ENCODE peak calls at places on chromosomes 6 and 20, in five cellular contexts. G is psoas muscle, S is astrocyte, N is aorta, P is lung. K is an unnamed sample.
A peak's percentile ranks its signal among the peaks of the same experiment; 100 is the strongest.

GRCh38 chr20:44247676-44248419 is 740 bp downstream of the GDAP1L1 start:
- DNase-seq in P (no peak), N (no peak), G (no peak), S (peak; percentile 5), K (peak; percentile 47)

GRCh38 chr6:10521104-10521808 is at the start of gene GCNT2:
- DNase-seq in P (peak; percentile 38), S (peak; percentile 37), N (no peak), G (no peak), K (peak; percentile 61)

GRCh38 chr20:59493926-59494325 is 110.4 kb upstream of the PHACTR3 start:
- DNase-seq in N (no peak), S (no peak), P (no peak), G (no peak), K (no peak)

GRCh38 chr6:7121704-7122241 is 14.0 kb downstream of the RREB1 start:
- DNase-seq in S (no peak), N (no peak), P (peak; percentile 50), G (no peak), K (no peak)

GRCh38 chr20:32010666-32011065 is 428 bp downstream of the CCM2L start:
- DNase-seq in G (no peak), N (no peak), S (no peak), P (no peak), K (no peak)

GRCh38 chr20:41249371-41249770 is 68.2 kb downstream of the ZHX3 start:
- DNase-seq in N (peak; percentile 86), P (no peak), G (peak; percentile 88), S (peak; percentile 88), K (peak; percentile 65)

GRCh38 chr6:34730006-34730405 is 27.3 kb upstream of the SNRPC start:
- DNase-seq in P (no peak), N (no peak), S (no peak), G (no peak), K (no peak)

GRCh38 chr20:46004813-46005505 is 3.7 kb upstream of the MMP9 start:
- DNase-seq in S (no peak), N (peak; percentile 74), P (no peak), G (no peak), K (no peak)

GRCh38 chr20:62088258-62089127 is 22.8 kb upstream of the TAF4 start:
- DNase-seq in G (no peak), S (peak; percentile 87), N (no peak), P (no peak), K (no peak)

GRCh38 chr6:17589402-17590116 is 10.5 kb upstream of the FAM8A1 start:
- DNase-seq in P (peak; percentile 54), N (no peak), S (peak; percentile 96), G (no peak), K (peak; percentile 80)

GRCh38 chr6:85404497-85405174 is 45.2 kb upstream of the NT5E start:
- DNase-seq in S (peak; percentile 93), P (no peak), N (peak; percentile 79), G (no peak), K (peak; percentile 20)

GRCh38 chr20:21529863-21530262 is 16.0 kb upstream of the NKX2-2 start:
- DNase-seq in N (no peak), P (no peak), S (no peak), G (no peak), K (no peak)

GRCh38 chr6:122969999-122970398 is 26.0 kb upstream of the CLVS2 start:
- DNase-seq in S (no peak), G (no peak), N (no peak), P (no peak), K (no peak)

GRCh38 chr6:151729829-151730495 is 77.5 kb upstream of the ESR1 start:
- DNase-seq in G (no peak), P (no peak), S (no peak), N (no peak), K (no peak)

GRCh38 chr6:100255701-100256100 is 209.0 kb downstream of the SIM1 start:
- DNase-seq in S (no peak), P (no peak), G (no peak), N (no peak), K (no peak)

GRCh38 chr6:147161974-147162495 is 42.2 kb upstream of the STXBP5 start:
- DNase-seq in G (no peak), N (no peak), S (peak; percentile 74), P (no peak), K (no peak)

GRCh38 chr20:38145094-38146075 is 19.7 kb downstream of the TGM2 start:
- DNase-seq in G (no peak), N (no peak), S (peak; percentile 78), P (no peak), K (no peak)

GRCh38 chr20:24955045-24955444 is 6.0 kb downstream of the CST7 start:
- DNase-seq in G (no peak), P (no peak), N (peak; percentile 40), S (no peak), K (no peak)

GRCh38 chr20:16533493-16533892 is 39.8 kb downstream of the KIF16B start:
- DNase-seq in S (no peak), G (no peak), P (no peak), N (no peak), K (no peak)

GRCh38 chr6:142276256-142276655 is 25.6 kb upstream of the ADGRG6 start:
- DNase-seq in S (no peak), P (no peak), G (no peak), N (no peak), K (no peak)

DNA sequence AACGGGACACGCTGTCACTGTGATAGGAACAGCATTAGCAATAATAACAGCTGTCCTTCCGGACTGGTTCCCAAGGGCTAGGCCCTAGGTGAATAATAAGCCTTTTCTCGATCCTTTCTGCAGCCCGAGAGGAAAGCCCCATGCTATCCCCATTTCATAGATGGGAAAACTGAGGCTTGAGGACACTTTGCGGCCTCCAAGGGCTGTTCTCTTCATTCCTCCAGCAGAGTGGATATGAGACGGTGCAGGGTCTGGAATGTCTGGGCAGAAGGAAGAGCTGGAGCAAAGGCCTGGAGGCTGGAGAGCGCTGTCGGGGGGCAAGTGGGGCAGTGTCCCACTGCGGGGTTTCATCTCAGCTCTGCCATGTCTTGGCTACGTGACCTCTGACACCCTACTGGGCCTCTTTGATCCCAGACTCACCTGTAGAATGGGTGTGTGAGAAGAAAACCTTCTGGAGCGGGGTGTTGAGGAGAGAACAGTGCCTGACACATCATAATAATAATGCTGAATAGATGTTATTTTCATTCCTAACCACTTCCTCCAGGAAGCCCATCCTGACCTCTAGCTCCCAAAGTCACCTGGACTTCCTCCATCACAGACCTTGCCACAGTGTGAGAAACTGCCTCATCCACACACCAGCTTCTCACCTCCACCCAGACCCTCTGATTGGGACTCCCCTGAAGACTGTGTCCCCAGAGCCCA is 74.8 kb downstream of the CEBPB start:
- DNase-seq in G (peak; percentile 32), P (no peak), S (no peak), N (no peak), K (no peak)
- H3K27ac ChIP-seq in G (no peak overlapping the region), P (no peak overlapping the region), S (no peak overlapping the region), N (no peak overlapping the region), K (no peak overlapping the region)

DNA sequence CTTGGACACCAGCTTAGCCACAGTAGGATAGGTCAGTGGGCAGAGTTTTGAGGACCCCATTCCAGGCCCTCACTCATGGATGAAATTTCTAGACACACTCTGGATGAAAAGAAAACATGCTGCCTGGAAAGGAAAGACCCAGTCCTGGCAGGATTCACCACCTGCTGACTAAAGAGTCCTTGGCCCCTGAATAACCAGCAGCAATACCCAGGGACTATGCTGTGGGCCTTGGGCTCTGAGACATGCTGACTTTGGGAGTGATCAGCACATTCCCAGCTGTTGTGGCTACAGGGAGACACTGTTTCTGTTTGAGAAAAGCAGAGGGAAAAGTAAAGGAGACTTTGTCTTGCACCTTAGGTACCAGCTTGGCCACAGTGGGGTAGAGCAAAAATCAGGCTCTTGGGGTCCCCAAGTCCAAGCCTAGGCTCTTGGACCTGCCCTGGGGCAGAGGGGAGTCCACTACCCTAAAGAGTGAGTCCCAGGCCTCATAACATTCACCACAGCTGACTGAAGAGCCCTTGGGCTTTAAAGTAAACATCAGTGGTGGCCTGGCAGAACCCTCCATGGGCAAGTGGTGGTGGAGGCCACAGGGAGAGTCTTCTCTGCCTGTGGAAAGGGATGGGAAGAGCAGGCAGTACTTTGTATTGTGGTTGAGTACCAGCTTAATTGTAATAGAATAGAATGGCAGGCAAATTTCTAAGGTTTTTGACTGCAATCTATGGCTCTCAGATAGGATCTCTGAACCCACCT is 516.8 kb downstream of the BCKDHB start:
- DNase-seq in S (no peak), G (no peak), N (no peak), P (no peak), K (peak; percentile 63)
- H3K27me3 ChIP-seq in S (no peaks in the 10 kb centered on the region), G (no peaks in the 10 kb centered on the region), N (no peaks in the 10 kb centered on the region), P (no peaks in the 10 kb centered on the region), K (no peaks in the 10 kb centered on the region)

GRCh38 chr6:139917943-139918342 is 543.5 kb upstream of the CITED2 start:
- DNase-seq in P (no peak), G (no peak), N (no peak), S (no peak), K (no peak)

GRCh38 chr6:139923964-139924475 is 549.6 kb upstream of the CITED2 start:
- DNase-seq in S (no peak), G (no peak), P (no peak), N (no peak), K (no peak)

GRCh38 chr6:139922236-139922635 is 547.8 kb upstream of the CITED2 start:
- DNase-seq in G (no peak), N (no peak), P (no peak), S (no peak), K (no peak)

GRCh38 chr6:139919107-139920026 is 544.9 kb upstream of the CITED2 start:
- DNase-seq in G (no peak), S (no peak), N (no peak), P (no peak), K (no peak)

DNA sequence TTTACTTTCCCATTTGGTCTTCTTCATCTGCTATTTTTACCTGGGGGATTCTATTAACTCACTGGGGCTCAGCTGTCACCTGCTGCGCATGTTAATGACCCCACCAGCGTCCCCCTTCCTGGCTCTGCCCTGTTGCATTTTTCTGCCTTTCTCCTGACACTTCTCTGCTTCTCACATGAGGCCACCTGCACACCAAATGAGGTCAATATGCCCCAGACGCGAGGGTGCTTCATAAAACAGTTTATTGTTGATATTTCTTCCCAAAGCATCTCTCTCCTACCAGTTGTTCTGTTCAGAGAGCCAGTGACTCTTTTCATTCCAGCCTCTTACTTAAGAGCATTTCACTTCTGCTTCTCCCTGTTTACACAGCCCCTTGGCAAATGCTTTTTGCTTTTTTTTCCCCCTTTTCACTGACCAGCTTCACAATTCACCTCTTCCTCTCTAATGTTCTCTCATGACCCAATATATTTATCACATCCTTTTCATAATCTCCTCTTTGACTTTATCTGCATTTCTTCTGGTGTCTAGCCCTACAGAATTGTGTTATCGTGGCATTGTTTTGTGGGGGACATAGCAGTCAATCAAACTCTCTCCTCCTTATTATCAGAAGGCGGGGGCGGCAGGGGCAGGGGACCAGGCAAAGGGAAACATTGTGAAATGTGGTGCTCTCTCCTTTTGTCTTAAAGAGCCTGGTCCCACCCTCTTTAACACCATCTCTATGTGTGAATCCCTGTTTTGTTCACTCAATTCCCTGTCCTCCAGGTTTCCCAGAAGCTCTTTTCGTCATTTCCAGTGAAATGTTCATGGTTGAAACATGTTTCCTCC is 545.8 kb upstream of the CITED2 start:
- DNase-seq in P (no peak), G (no peak), N (no peak), S (no peak), K (peak; percentile 14)
- H3K27ac ChIP-seq in P (no peak overlapping the region), G (no peak overlapping the region), N (no peak overlapping the region), S (no peak overlapping the region), K (peak overlapping the region; percentile 52)

DNA sequence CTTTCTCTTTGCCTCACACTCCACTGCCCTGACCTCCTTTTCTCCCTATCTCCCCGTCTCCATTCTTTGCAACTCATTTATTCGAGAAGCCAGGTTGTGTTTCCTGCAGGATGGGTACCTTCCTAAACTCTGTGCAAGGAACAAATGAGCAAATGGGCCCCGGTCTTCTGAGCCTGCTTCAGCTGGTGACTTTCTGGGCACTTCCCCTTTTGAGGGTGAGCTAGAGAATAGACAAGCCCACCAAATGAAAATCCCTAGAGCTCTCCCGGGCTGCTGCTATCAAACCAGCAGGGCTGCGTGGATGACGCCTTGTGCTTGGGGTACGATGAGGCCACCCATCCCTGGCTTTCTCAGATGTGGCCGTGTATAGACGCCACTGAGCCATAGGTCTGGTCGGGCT is 91.0 kb upstream of the FOXA2 start:
- DNase-seq in S (no peak), P (no peak), N (no peak), G (no peak), K (no peak)
- H3K27me3 ChIP-seq in S (no peaks in the 10 kb centered on the region), P (no peaks in the 10 kb centered on the region), N (peaks cover 6% of the 10 kb centered on the region), G (no peaks in the 10 kb centered on the region), K (no peaks in the 10 kb centered on the region)